ENCODE peak calls at places on chromosomes 2 and 18, in five cellular contexts. B is kidney, E is neural progenitor cell, J is H1, Z is mammary epithelial cell. L is an unnamed sample.

GRCh38 chr18:62332437-62332816 is 7.3 kb downstream of the TNFRSF11A start:
- DNase-seq in B (no peak), E (no peak), J (no peak), Z (no peak), L (no peak)

GRCh38 chr2:174654429-174654941 is 56.9 kb upstream of the WIPF1 start:
- DNase-seq in B (no peak), E (no peak), J (no peak), Z (no peak), L (no peak)

GRCh38 chr18:61589724-61590065 is 256.5 kb downstream of the CDH20 start:
- DNase-seq in B (no peak), E (no peak), J (no peak), Z (no peak), L (peak; percentile 21)

GRCh38 chr2:69685321-69686048 is 41.9 kb upstream of the AAK1 start:
- DNase-seq in B (no peak), E (no peak), J (no peak), Z (peak; percentile 40), L (peak; percentile 88)

GRCh38 chr2:160652236-160652635 is 158.6 kb upstream of the RBMS1 start:
- DNase-seq in B (no peak), E (no peak), J (no peak), Z (peak; percentile 91), L (no peak)

GRCh38 chr2:235988271-235989015 is 179.7 kb downstream of the GBX2 start:
- DNase-seq in B (no peak), E (no peak), J (no peak), Z (no peak), L (no peak)

GRCh38 chr2:209762564-209762963 is 9.1 kb upstream of the UNC80 start:
- DNase-seq in B (no peak), E (no peak), J (no peak), Z (peak; percentile 19), L (no peak)

GRCh38 chr2:174635747-174636399 is 38.3 kb upstream of the WIPF1 start:
- DNase-seq in B (no peak), E (no peak), J (no peak), Z (no peak), L (no peak)

GRCh38 chr2:215356334-215356947 is 44.6 kb downstream of the ATIC start:
- DNase-seq in B (no peak), E (no peak), J (no peak), Z (peak; percentile 41), L (no peak)

GRCh38 chr2:157443795-157444642 is at the start of gene CYTIP:
- DNase-seq in B (no peak), E (no peak), J (no peak), Z (no peak), L (no peak)

GRCh38 chr18:73942081-73942625 is 205.5 kb downstream of the FBXO15 start:
- DNase-seq in B (no peak), E (no peak), J (no peak), Z (no peak), L (peak; percentile 53)

GRCh38 chr2:21803550-21803949 is 679.8 kb downstream of the TDRD15 start:
- DNase-seq in B (no peak), E (no peak), J (no peak), Z (no peak), L (no peak)

GRCh38 chr2:212990697-212991096 is 160.7 kb downstream of the IKZF2 start:
- DNase-seq in B (no peak), E (no peak), J (no peak), Z (no peak), L (no peak)

GRCh38 chr2:88669371-88670214 is 21.9 kb upstream of the RPIA start:
- DNase-seq in B (no peak), E (peak; percentile 52), J (no peak), Z (peak; percentile 60), L (peak; percentile 80)

GRCh38 chr18:45628979-45629958 is 14.0 kb downstream of the SLC14A2 start:
- DNase-seq in B (peak; percentile 65), E (no peak), J (no peak), Z (peak; percentile 32), L (peak; percentile 4)

GRCh38 chr2:120976501-120977307 is 241.0 kb downstream of the GLI2 start:
- DNase-seq in B (peak; percentile 51), E (no peak), J (no peak), Z (no peak), L (no peak)

GRCh38 chr2:100674671-100675070 is 111.9 kb downstream of the PDCL3 start:
- DNase-seq in B (no peak), E (no peak), J (no peak), Z (no peak), L (no peak)

GRCh38 chr2:62207480-62207879 is 11.6 kb downstream of the B3GNT2 start:
- DNase-seq in B (no peak), E (peak; percentile 48), J (no peak), Z (no peak), L (no peak)

GRCh38 chr2:156333274-156333950 is 891 bp upstream of the NR4A2 start:
- DNase-seq in B (no peak), E (no peak), J (no peak), Z (peak; percentile 32), L (peak; percentile 30)

GRCh38 chr2:149005471-149006077 is 32.9 kb upstream of the LYPD6B start:
- DNase-seq in B (no peak), E (no peak), J (no peak), Z (no peak), L (no peak)

GRCh38 chr2:43648979-43649701 is 12.1 kb downstream of the PLEKHH2 start:
- DNase-seq in B (no peak), E (no peak), J (no peak), Z (no peak), L (no peak)

GRCh38 chr2:238629064-238629463 is 202.3 kb downstream of the ASB1 start:
- DNase-seq in B (no peak), E (no peak), J (no peak), Z (no peak), L (no peak)

GRCh38 chr2:101596346-101596745 is 101.2 kb upstream of the MAP4K4 start:
- DNase-seq in B (no peak), E (no peak), J (no peak), Z (peak; percentile 85), L (peak; percentile 77)

GRCh38 chr2:16139663-16140610 is 199.6 kb downstream of the MYCN start:
- DNase-seq in B (no peak), E (no peak), J (no peak), Z (no peak), L (no peak)

GRCh38 chr2:113240915-113241911 is 37.5 kb downstream of the PAX8 start:
- DNase-seq in B (peak; percentile 95), E (no peak), J (peak; percentile 13), Z (peak; percentile 100), L (peak; percentile 99)

GRCh38 chr18:50560681-50561629 is 1.1 kb downstream of the MAPK4 start:
- DNase-seq in B (peak; percentile 73), E (peak; percentile 61), J (no peak), Z (no peak), L (no peak)

GRCh38 chr2:32832821-32833220 is 113.9 kb upstream of the LTBP1 start:
- DNase-seq in B (no peak), E (peak; percentile 57), J (no peak), Z (no peak), L (no peak)

GRCh38 chr2:84958135-84959044 is 12.6 kb upstream of the KCMF1 start:
- DNase-seq in B (peak; percentile 91), E (peak; percentile 97), J (peak; percentile 99), Z (peak; percentile 99), L (peak; percentile 99)

GRCh38 chr2:45439788-45440773 is 171.0 kb downstream of the SRBD1 start:
- DNase-seq in B (no peak), E (no peak), J (no peak), Z (no peak), L (peak; percentile 59)

DNA sequence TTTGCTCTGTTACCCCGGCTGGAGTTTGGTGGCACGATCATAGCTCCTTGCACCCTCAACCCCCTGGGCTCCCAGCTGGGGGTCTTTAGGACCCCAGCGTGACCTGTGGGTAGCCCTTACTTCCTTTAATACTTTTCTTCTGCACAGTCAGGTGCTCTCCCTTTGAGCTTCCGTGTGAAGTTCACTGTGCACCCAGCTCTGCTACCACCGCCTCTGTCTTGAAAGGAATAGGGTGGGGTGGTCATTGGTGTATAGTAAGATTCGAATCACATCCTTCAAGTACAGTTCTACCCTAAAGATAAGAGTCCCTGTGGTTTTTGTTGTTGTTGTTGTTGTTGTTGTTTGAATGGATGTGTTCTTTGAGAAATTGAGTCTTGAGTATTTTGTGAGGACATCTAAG is 267.4 kb downstream of the NEDD4L start:
- DNase-seq in B (no peak), E (no peak), J (no peak), Z (no peak), L (no peak)
- H3K4me1 ChIP-seq in B (peaks cover 30% of the 10 kb centered on the region), E (no peaks in the 10 kb centered on the region), J (peaks cover 5% of the 10 kb centered on the region), Z (peaks cover 76% of the 10 kb centered on the region), L (peaks cover 34% of the 10 kb centered on the region)

GRCh38 chr2:11507517-11507916 is 26.3 kb upstream of the GREB1 start:
- DNase-seq in B (no peak), E (no peak), J (no peak), Z (no peak), L (no peak)
- H3K27ac ChIP-seq in B (no peak overlapping the region), E (no peak overlapping the region), J (no peak overlapping the region), Z (no peak overlapping the region), L (no peak overlapping the region)

DNA sequence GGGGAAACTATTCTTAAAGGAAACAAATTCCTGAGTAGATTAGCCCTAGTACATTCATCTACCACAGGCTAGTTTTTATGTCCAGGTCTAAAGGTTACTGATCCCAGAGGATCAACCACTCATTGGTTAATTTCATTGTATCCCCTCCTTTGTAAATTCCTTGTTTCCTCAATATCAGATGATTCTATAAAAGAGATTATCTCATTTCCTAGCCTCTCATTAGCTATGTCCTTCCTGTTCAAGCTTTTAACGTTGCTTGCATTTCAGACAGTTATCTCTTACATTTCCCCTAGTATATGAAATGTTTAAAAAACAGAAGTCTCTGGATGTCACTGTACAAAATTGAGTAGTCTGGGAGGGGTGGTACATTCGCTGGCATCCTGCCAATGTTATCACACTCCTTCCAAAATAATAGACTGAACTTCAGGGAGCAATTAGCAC is 24.2 kb upstream of the ARMC9 start:
- DNase-seq in B (no peak), E (no peak), J (no peak), Z (no peak), L (no peak)
- H3K9ac ChIP-seq in B (no peak overlapping the region), E (no peak overlapping the region), J (no peak overlapping the region), Z (no peak overlapping the region), L (no peak overlapping the region)

GRCh38 chr2:173136614-173137013 is 61.0 kb downstream of the MAP3K20 start:
- DNase-seq in B (no peak), E (no peak), J (no peak), Z (no peak), L (no peak)

GRCh38 chr2:173136067-173136466 is 60.4 kb downstream of the MAP3K20 start:
- DNase-seq in B (no peak), E (no peak), J (no peak), Z (no peak), L (no peak)

GRCh38 chr2:173137616-173138015 is 62.0 kb downstream of the MAP3K20 start:
- DNase-seq in B (no peak), E (no peak), J (no peak), Z (no peak), L (no peak)

GRCh38 chr2:173132531-173132930 is 56.9 kb downstream of the MAP3K20 start:
- DNase-seq in B (no peak), E (no peak), J (no peak), Z (no peak), L (no peak)

GRCh38 chr2:173134703-173135102 is 59.1 kb downstream of the MAP3K20 start:
- DNase-seq in B (no peak), E (no peak), J (no peak), Z (no peak), L (no peak)
- H3K4me1 ChIP-seq in B (no peaks in the 10 kb centered on the region), E (peaks cover 12% of the 10 kb centered on the region), J (no peaks in the 10 kb centered on the region), Z (peaks cover 43% of the 10 kb centered on the region), L (no peaks in the 10 kb centered on the region)

L was measured in PC-3.